ENCODE peak calls at places on chromosomes 6 and 20, in seven cellular contexts. D, W, Z, C, A, Y and J are unnamed samples.

GRCh38 chr6:147245693-147246092 is 41.5 kb downstream of the STXBP5 start:
- DNase-seq in W (no peak), A (no peak), Z (no peak), D (no peak), Y (no peak), C (no peak), J (no peak)

GRCh38 chr6:55621244-55621643 is 42.3 kb upstream of the HMGCLL1 start:
- DNase-seq in Z (no peak), A (no peak), D (no peak), C (no peak), Y (no peak), W (no peak), J (no peak)

GRCh38 chr6:16769131-16769985 is 8.1 kb upstream of the ATXN1 start:
- DNase-seq in W (peak; percentile 55), A (no peak), D (no peak), Y (no peak), Z (no peak), C (peak; percentile 92), J (peak; percentile 77)

GRCh38 chr6:169950558-169950957 is 199.1 kb downstream of the ERMARD start:
- DNase-seq in A (peak; percentile 35), W (no peak), D (no peak), Z (no peak), Y (no peak), C (peak; percentile 7), J (no peak)

GRCh38 chr6:142014515-142014914 is 118.2 kb upstream of the GJE1 start:
- DNase-seq in A (no peak), D (no peak), C (peak; percentile 78), Z (no peak), W (no peak), Y (no peak), J (no peak)

GRCh38 chr20:24479595-24479994 is 10.2 kb downstream of the SYNDIG1 start:
- DNase-seq in Z (no peak), Y (no peak), D (no peak), W (no peak), A (no peak), C (no peak), J (no peak)

GRCh38 chr6:41551086-41551702 is 5.0 kb downstream of the FOXP4 start:
- DNase-seq in A (no peak), Z (no peak), Y (no peak), D (no peak), C (no peak), W (no peak), J (no peak)

GRCh38 chr20:415820-416322 is 7.8 kb downstream of the RBCK1 start:
- DNase-seq in Z (no peak), C (no peak), A (no peak), W (no peak), Y (no peak), D (no peak), J (no peak)

GRCh38 chr20:36214684-36215256 is 21.5 kb upstream of the AAR2 start:
- DNase-seq in W (no peak), C (peak; percentile 18), A (peak; percentile 9), Z (no peak), Y (no peak), D (peak; percentile 21), J (no peak)

GRCh38 chr6:135105299-135105698 is 50.7 kb upstream of the HBS1L start:
- DNase-seq in Z (no peak), A (no peak), C (no peak), W (no peak), Y (no peak), D (no peak), J (no peak)

GRCh38 chr20:19094959-19095541 is 117.4 kb upstream of the SLC24A3 start:
- DNase-seq in D (no peak), Z (no peak), Y (no peak), W (no peak), A (no peak), C (no peak), J (no peak)

GRCh38 chr6:149026530-149026942 is 279.7 kb downstream of the UST start:
- DNase-seq in A (no peak), D (peak; percentile 51), Z (no peak), W (no peak), C (peak; percentile 68), Y (no peak), J (no peak)

GRCh38 chr6:110537208-110538123 is 61.1 kb upstream of the SLC22A16 start:
- DNase-seq in Y (no peak), W (no peak), Z (no peak), D (no peak), C (peak; percentile 99), A (no peak), J (no peak)

GRCh38 chr6:150448221-150448620 is 79.4 kb downstream of the IYD start:
- DNase-seq in Z (no peak), A (no peak), D (no peak), Y (no peak), C (peak; percentile 45), W (no peak), J (no peak)

GRCh38 chr6:6972456-6972855 is 135.3 kb upstream of the RREB1 start:
- DNase-seq in W (no peak), A (no peak), D (no peak), C (peak; percentile 79), Z (no peak), Y (no peak), J (no peak)

GRCh38 chr6:24431045-24431451 is 28.3 kb downstream of the MRS2 start:
- DNase-seq in Y (no peak), W (no peak), A (no peak), D (peak; percentile 29), Z (no peak), C (peak; percentile 20), J (peak; percentile 28)

GRCh38 chr6:3277851-3278416 is 19.2 kb downstream of the PSMG4 start:
- DNase-seq in Z (no peak), W (no peak), D (no peak), C (no peak), A (peak; percentile 64), Y (no peak), J (no peak)

GRCh38 chr20:17966432-17967312 is 1.9 kb downstream of the SNX5 start:
- DNase-seq in Y (no peak), Z (no peak), C (peak; percentile 36), A (no peak), W (no peak), D (no peak), J (peak; percentile 45)

GRCh38 chr6:47915017-47915416 is 133.2 kb downstream of the OPN5 start:
- DNase-seq in Y (no peak), A (no peak), C (no peak), W (no peak), Z (no peak), D (no peak), J (no peak)

GRCh38 chr20:58116505-58116904 is 111.9 kb downstream of the ANKRD60 start:
- DNase-seq in D (no peak), A (no peak), W (no peak), Z (no peak), C (no peak), Y (no peak), J (no peak)

GRCh38 chr20:15220778-15221565 is 883.6 kb upstream of the FLRT3 start:
- DNase-seq in W (no peak), C (peak; percentile 71), A (no peak), Z (no peak), D (no peak), Y (no peak), J (no peak)

GRCh38 chr20:49706548-49707517 is 6.8 kb downstream of the B4GALT5 start:
- DNase-seq in Y (no peak), C (no peak), W (no peak), D (no peak), Z (no peak), A (no peak), J (no peak)

GRCh38 chr20:944774-945410 is 28.8 kb upstream of the ANGPT4 start:
- DNase-seq in Z (no peak), A (no peak), D (no peak), W (no peak), C (no peak), Y (no peak), J (no peak)

GRCh38 chr6:132537145-132537544 is 932 bp upstream of the TAAR9 start:
- DNase-seq in Y (no peak), C (no peak), W (no peak), D (no peak), A (no peak), Z (no peak), J (no peak)

GRCh38 chr6:15230827-15231226 is 15.0 kb upstream of the JARID2 start:
- DNase-seq in A (peak; percentile 9), C (no peak), W (no peak), Z (no peak), D (no peak), Y (no peak), J (no peak)

GRCh38 chr20:39328347-39328746 is 366.2 kb downstream of the DHX35 start:
- DNase-seq in A (no peak), D (no peak), C (no peak), Z (no peak), W (no peak), Y (no peak), J (no peak)

GRCh38 chr6:27667651-27668441 is 194.9 kb upstream of the ZNF184 start:
- DNase-seq in Z (no peak), Y (no peak), D (no peak), C (no peak), A (no peak), W (no peak), J (no peak)

GRCh38 chr20:34938466-34939163 is 17.0 kb downstream of the GSS start:
- DNase-seq in Z (peak; percentile 90), W (no peak), Y (no peak), A (peak; percentile 78), C (no peak), D (peak; percentile 83), J (no peak)
- H3K36me3 ChIP-seq in Z (no peaks in the 10 kb centered on the region), W (peaks cover 40% of the 10 kb centered on the region), Y (no peaks in the 10 kb centered on the region), A (no peaks in the 10 kb centered on the region), C (peaks cover 40% of the 10 kb centered on the region), D (no peaks in the 10 kb centered on the region), J (peaks cover 70% of the 10 kb centered on the region)

GRCh38 chr6:57177545-57178225 is 5.6 kb downstream of the BAG2 start:
- DNase-seq in A (peak; percentile 74), W (no peak), C (no peak), D (peak; percentile 70), Z (peak; percentile 22), Y (peak; percentile 68), J (no peak)
- H3K4me3 ChIP-seq in A (no peak overlapping the region), W (no peak overlapping the region), C (no peak overlapping the region), D (no peak overlapping the region), Z (no peak overlapping the region), Y (peak overlapping the region; percentile 9), J (no peak overlapping the region)

DNA sequence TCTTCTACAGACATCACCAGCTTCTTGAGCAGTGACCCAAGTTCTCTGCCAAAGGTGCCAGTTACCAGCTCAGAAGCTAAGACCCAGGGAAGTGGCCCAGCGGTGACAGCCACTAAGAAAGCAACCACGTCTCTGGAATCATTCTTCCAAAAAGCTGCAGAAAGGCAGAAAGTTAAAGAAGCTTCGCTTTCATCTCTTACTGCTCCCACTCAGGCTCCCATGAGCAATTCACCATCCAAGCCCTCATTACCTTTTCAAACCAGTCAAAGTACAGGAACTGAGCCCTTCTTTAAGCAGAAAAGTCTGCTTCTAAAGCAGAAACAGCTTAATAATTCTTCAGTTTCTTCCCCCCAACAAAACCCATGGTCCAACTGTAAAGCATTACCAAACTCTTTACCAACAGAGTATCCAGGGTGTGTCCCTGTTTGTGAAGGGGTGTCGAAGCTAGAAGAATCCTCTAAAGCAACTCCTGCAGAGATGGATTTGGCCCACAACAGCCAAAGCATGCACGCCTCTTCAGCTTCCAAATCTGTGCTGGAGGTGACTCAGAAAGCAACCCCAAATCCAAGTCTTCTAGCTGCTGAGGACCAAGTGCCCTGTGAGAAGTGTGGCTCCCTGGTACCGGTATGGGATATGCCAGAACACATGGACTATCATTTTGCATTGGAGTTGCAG is 15.2 kb downstream of the GTPBP2 start:
- DNase-seq in D (no peak), A (no peak), W (no peak), Z (no peak), C (no peak), Y (no peak), J (no peak)
- H3K36me3 ChIP-seq in D (no peaks in the 10 kb centered on the region), A (no peaks in the 10 kb centered on the region), W (peaks cover 31% of the 10 kb centered on the region), Z (no peaks in the 10 kb centered on the region), C (peaks cover 40% of the 10 kb centered on the region), Y (no peaks in the 10 kb centered on the region), J (peaks cover 19% of the 10 kb centered on the region)

GRCh38 chr6:85675030-85675819 is 32.5 kb upstream of the SYNCRIP start:
- DNase-seq in D (no peak), W (no peak), C (peak; percentile 73), Y (no peak), A (no peak), Z (no peak), J (no peak)
- H3K4me3 ChIP-seq in D (no peak overlapping the region), W (no peak overlapping the region), C (peak overlapping the region; percentile 73), Y (peak overlapping the region; percentile 90), A (no peak overlapping the region), Z (no peak overlapping the region), J (peak overlapping the region; percentile 98)